ENCODE peak calls at places on chromosome 14, in four cellular contexts. R is stimulated activated CD4-positive, alpha-beta T cell treated with anti-CD3 and anti-CD28 coated beads, Interleukin-1b, Interleukin-23, amount 100 ng/mL, for 24 hours; W is EL; C is NCI-H774. B is an unnamed sample.

GRCh38 chr14:68358978-68359861 is 433.6 kb downstream of the ZFP36L1 start:
- DNase-seq in W (no peak), C (no peak), R (no peak), B (peak)

GRCh38 chr14:101711041-101711861 is 50.3 kb upstream of the PPP2R5C start:
- DNase-seq in R (no peak), W (no peak), C (no peak), B (no peak)

GRCh38 chr14:26598081-26598671 is 343 bp upstream of the NOVA1 start:
- DNase-seq in R (no peak), C (peak), W (no peak), B (peak)

GRCh38 chr14:61064210-61064609 is 83.2 kb downstream of the SLC38A6 start:
- DNase-seq in R (no peak), C (no peak), W (no peak), B (no peak)

GRCh38 chr14:49363926-49364751 is 222.0 kb downstream of the RPS29 start:
- DNase-seq in C (no peak), R (no peak), W (no peak), B (peak)

GRCh38 chr14:70907996-70908917 is 998 bp downstream of the PCNX1 start:
- DNase-seq in R (no peak), W (peak), C (no peak), B (peak)

GRCh38 chr14:70289138-70289537 is 70.3 kb downstream of the COX16 start:
- DNase-seq in C (no peak), R (peak), W (no peak), B (no peak)

GRCh38 chr14:24378327-24378726 is 10.3 kb downstream of the NFATC4 start:
- DNase-seq in C (no peak), R (no peak), W (no peak), B (no peak)

GRCh38 chr14:99744873-99745224 is 48.4 kb upstream of the EML1 start:
- DNase-seq in C (no peak), R (no peak), W (no peak), B (no peak)

GRCh38 chr14:100289916-100290606 is 16.2 kb downstream of the SLC25A29 start:
- DNase-seq in R (no peak), C (no peak), W (no peak), B (no peak)

GRCh38 chr14:94864421-94865195 is 94.7 kb upstream of the GSC start:
- DNase-seq in R (no peak), W (no peak), C (no peak), B (peak)

GRCh38 chr14:68343534-68344093 is 449.3 kb downstream of the ZFP36L1 start:
- DNase-seq in C (no peak), R (no peak), W (no peak), B (no peak)

GRCh38 chr14:55707365-55707804 is 127.4 kb downstream of the KTN1 start:
- DNase-seq in R (no peak), W (peak), C (no peak), B (peak)

GRCh38 chr14:82070753-82071152 is 537.1 kb upstream of the SEL1L start:
- DNase-seq in C (no peak), W (no peak), R (no peak), B (no peak)

GRCh38 chr14:94016446-94016976 is 9.6 kb upstream of the OTUB2 start:
- DNase-seq in W (no peak), R (no peak), C (no peak), B (no peak)

B was measured in neural progenitor cell.